ENCODE peak calls at places on chromosomes 5 and 9, in five cellular contexts. G is A549, S is kidney, J is endothelial cell, R is AG04450. M is an unnamed sample.

GRCh38 chr9:105663914-105664313 is 1.7 kb downstream of the TAL2 start:
- DNase-seq in G (no peak), S (no peak), J (no peak), R (no peak), M (no peak)

GRCh38 chr5:83042507-83042906 is 34.7 kb downstream of the TMEM167A start:
- DNase-seq in G (no peak), S (no peak), J (no peak), R (no peak), M (no peak)

GRCh38 chr5:157917909-157918809 is 59.2 kb upstream of the CLINT1 start:
- DNase-seq in G (peak; percentile 86), S (no peak), J (peak; percentile 68), R (peak; percentile 32), M (peak; percentile 19)

GRCh38 chr5:73311291-73312110 is 137.1 kb downstream of the FOXD1 start:
- DNase-seq in G (peak; percentile 23), S (peak; percentile 83), J (no peak), R (peak; percentile 66), M (no peak)

GRCh38 chr9:113886003-113886324 is 9.9 kb downstream of the ZNF618 start:
- DNase-seq in G (no peak), S (no peak), J (no peak), R (no peak), M (no peak)

GRCh38 chr5:1028481-1029269 is 20.1 kb downstream of the NKD2 start:
- DNase-seq in G (no peak), S (peak; percentile 68), J (no peak), R (no peak), M (no peak)

GRCh38 chr5:6347673-6348072 is 30.7 kb downstream of the MED10 start:
- DNase-seq in G (no peak), S (no peak), J (no peak), R (no peak), M (no peak)

GRCh38 chr5:102536323-102536928 is 37.6 kb upstream of the SLCO6A1 start:
- DNase-seq in G (peak; percentile 11), S (no peak), J (no peak), R (no peak), M (no peak)

GRCh38 chr9:93682155-93682968 is 106.0 kb downstream of the PHF2 start:
- DNase-seq in G (peak; percentile 62), S (peak; percentile 82), J (peak; percentile 89), R (no peak), M (peak; percentile 32)

DNA sequence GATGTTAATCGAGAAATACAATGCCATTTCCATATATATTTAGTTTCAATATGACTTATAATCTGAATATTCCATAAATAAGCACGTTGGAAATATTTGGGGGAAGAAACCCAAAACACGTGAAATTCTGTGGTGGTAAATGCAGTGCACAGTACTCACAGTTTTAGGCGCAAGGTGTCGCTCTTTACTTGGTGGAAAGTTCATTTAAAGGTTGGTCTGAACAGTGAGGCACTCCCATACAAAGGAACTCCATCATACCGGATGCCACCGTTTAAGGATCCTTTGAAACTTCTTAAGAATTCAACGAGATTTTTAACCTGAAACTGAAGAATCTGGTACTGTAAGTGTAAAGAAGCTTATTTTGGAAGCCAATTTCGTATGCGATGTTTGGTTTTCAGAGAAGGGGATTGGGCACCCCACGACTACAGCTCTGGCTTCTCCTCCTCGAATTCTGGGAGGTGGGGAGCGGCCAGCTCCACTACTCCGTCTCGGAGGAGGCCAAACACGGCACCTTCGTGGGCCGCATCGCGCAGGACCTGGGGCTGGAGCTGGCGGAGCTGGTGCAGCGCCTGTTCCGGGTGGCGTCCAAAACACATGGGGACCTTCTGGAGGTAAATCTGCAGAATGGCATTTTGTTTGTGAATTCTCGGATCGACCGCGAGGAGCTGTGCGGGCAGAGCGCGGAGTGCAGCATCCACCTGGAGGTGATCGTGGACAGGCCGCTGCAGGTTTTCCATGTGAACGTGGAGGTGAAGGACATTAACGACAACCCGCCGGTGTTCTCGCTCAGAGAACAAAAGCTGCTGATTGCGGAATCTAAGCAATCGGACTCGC is at the start of gene PCDHA11:
- DNase-seq in G (peak; percentile 55), S (no peak), J (peak; percentile 45), R (no peak), M (no peak)
- TF ChIP-seq CTCF in G (peak; percentile 22), S (peak; percentile 25), J (peak; percentile 41), R (no peak), M (no peak)

GRCh38 chr5:144309265-144309664 is 138.6 kb downstream of the KCTD16 start:
- DNase-seq in G (no peak), S (no peak), J (no peak), R (no peak), M (no peak)

GRCh38 chr5:144308211-144308610 is 137.5 kb downstream of the KCTD16 start:
- DNase-seq in G (no peak), S (no peak), J (no peak), R (no peak), M (no peak)

GRCh38 chr5:144304683-144305082 is 134.0 kb downstream of the KCTD16 start:
- DNase-seq in G (no peak), S (no peak), J (no peak), R (no peak), M (no peak)

GRCh38 chr5:144313147-144313726 is 142.6 kb downstream of the KCTD16 start:
- DNase-seq in G (no peak), S (no peak), J (no peak), R (no peak), M (no peak)

GRCh38 chr5:144307726-144308125 is 137.1 kb downstream of the KCTD16 start:
- DNase-seq in G (no peak), S (no peak), J (no peak), R (no peak), M (no peak)
- TF ChIP-seq CTCF in G (no peak), S (no peak), J (no peak), R (no peak), M (no peak)

GRCh38 chr9:121376214-121376830 is 6.3 kb upstream of the STOM start:
- DNase-seq in G (no peak), S (no peak), J (no peak), R (no peak), M (no peak)
- TF ChIP-seq CTCF in G (peak; percentile 52), S (peak; percentile 35), J (no peak), R (peak; percentile 53), M (peak; percentile 44)

DNA sequence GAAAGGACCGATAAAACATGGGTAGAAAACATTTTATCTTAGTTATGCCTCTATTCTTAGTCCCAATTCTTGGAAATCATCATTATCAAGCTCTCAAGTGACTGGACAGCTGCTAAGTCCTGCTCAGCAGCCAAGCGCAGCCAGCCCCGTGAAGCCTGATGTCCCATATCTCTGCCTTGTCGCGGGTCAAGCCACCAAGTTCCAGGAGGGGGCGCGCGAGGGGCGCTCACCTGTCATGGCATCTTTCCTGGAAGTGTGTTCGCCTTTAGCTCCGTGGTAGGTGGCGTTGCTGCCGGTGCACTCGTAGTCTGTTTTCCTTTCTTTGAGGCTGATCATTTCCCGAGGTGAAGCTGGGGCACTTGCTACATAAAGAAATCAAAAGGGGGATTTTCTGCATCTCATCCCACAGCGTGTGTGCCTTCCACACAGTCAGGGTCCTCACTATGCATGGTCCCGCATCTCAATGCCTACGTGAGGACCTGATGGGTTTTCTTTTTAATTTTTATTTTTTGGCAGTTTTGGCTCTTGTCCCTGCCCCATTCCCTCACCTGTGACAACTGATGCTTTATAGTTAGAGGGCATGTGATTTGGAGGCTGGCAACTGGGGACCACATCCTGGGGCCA is 227.0 kb upstream of the DAP start:
- DNase-seq in G (peak; percentile 56), S (peak; percentile 87), J (peak; percentile 87), R (no peak), M (peak; percentile 43)
- TF ChIP-seq CTCF in G (peak; percentile 51), S (peak; percentile 67), J (peak; percentile 84), R (peak; percentile 55), M (peak; percentile 58)

DNA sequence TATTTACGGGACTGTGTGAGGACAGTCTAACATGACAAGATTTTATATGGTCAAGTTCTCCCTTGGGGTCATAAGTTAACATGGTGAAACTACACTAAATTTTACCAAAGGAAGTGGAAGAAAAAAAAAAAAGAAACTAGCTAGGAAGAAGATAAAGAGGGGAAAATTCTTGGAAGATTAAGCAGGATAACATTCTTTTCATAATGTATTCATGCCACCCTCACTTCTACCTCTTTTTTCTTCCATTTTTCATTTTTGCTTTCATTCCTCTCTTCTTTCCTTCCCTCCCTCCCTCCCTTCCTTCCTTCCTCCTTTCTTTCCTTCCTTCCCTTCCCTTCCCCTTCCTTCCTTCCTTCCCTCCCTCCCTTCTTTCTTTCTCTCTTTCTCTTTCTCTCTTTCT is 254.6 kb downstream of the RFX3 start:
- DNase-seq in G (no peak), S (no peak), J (no peak), R (no peak), M (no peak)
- TF ChIP-seq CTCF in G (no peak), S (no peak), J (no peak), R (no peak), M (no peak)

DNA sequence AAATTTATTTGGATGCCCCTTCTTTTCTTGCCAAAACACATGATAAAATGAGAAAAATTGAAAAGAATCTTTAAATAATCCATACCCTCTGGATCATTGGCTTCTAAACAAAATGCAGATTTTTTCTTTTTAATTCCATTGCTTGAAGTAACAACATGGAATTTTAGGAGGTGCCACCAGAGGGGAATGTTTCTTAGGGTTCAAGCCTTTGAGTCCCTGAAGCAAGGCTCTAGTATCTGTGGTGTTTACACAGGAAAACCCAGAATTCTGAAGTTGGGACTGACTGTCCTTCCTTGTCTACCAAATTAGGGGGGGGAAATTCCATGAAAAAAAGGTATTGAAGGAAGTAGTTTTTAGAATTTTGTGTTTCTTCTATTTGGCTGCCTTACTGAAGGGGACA is 69.4 kb downstream of the LMNB1 start:
- DNase-seq in G (no peak), S (no peak), J (no peak), R (no peak), M (no peak)
- TF ChIP-seq CTCF in G (peak; percentile 6), S (no peak), J (no peak), R (peak; percentile 33), M (no peak)

GRCh38 chr9:81685763-81686613 is 3.4 kb downstream of the TLE1 start:
- DNase-seq in G (peak; percentile 38), S (no peak), J (no peak), R (no peak), M (no peak)

GRCh38 chr9:81683704-81684103 is 5.6 kb downstream of the TLE1 start:
- DNase-seq in G (no peak), S (no peak), J (no peak), R (no peak), M (no peak)

GRCh38 chr9:81687521-81688261 is 1.7 kb downstream of the TLE1 start:
- DNase-seq in G (peak; percentile 52), S (peak; percentile 88), J (peak; percentile 50), R (no peak), M (no peak)

GRCh38 chr9:81689343-81690175 is at the start of gene TLE1:
- DNase-seq in G (peak; percentile 99), S (peak; percentile 100), J (peak; percentile 99), R (peak; percentile 100), M (peak; percentile 78)

GRCh38 chr9:81686614-81687520 is 2.5 kb downstream of the TLE1 start:
- DNase-seq in G (peak; percentile 91), S (peak; percentile 92), J (peak; percentile 83), R (peak; percentile 49), M (no peak)
- TF ChIP-seq CTCF in G (peak; percentile 68), S (peak; percentile 57), J (peak; percentile 64), R (peak; percentile 55), M (no peak)

M was measured in CD4-positive, alpha-beta T cell.